ENCODE peak calls at places on chromosome 18, in six cellular contexts. I is H7, J is tibial nerve, O is coronary artery, F is NCI-H1092 treated with DMSO at 0.1 percent for 48 hours, S is HepG2. Z is an unnamed sample.

GRCh38 chr18:500556-501405 is at the start of gene COLEC12:
- DNase-seq in I (peak; percentile 93), F (no peak), S (no peak), J (peak; percentile 25), O (no peak), Z (no peak)

GRCh38 chr18:48099481-48100167 is 169.2 kb upstream of the SMAD2 start:
- DNase-seq in F (no peak), S (no peak), O (no peak), I (no peak), J (no peak), Z (no peak)

GRCh38 chr18:23380001-23380550 is 73.0 kb upstream of the RIOK3 start:
- DNase-seq in O (no peak), J (no peak), I (peak; percentile 54), S (no peak), F (no peak), Z (no peak)

GRCh38 chr18:6763524-6763923 is 34.0 kb downstream of the ARHGAP28 start:
- DNase-seq in S (no peak), J (no peak), O (no peak), I (no peak), F (no peak), Z (no peak)

GRCh38 chr18:73274812-73275621 is 407.2 kb upstream of the NETO1 start:
- DNase-seq in J (no peak), O (no peak), S (no peak), I (no peak), F (no peak), Z (no peak)

GRCh38 chr18:23401400-23402347 is 51.4 kb upstream of the RIOK3 start:
- DNase-seq in S (peak; percentile 81), J (no peak), F (no peak), O (no peak), I (peak; percentile 57), Z (no peak)

GRCh38 chr18:36496022-36496421 is 198.5 kb downstream of the FHOD3 start:
- DNase-seq in F (no peak), I (no peak), O (no peak), J (no peak), S (no peak), Z (no peak)

GRCh38 chr18:12599543-12599942 is 58.4 kb downstream of the SPIRE1 start:
- DNase-seq in J (no peak), I (no peak), S (no peak), F (no peak), O (no peak), Z (no peak)

GRCh38 chr18:76349067-76349715 is 145.9 kb downstream of the ZNF516 start:
- DNase-seq in I (peak; percentile 85), J (peak; percentile 78), S (peak; percentile 67), O (no peak), F (peak; percentile 85), Z (peak; percentile 82)